ENCODE peak calls at places on chromosome 10, in eight cellular contexts. One of them, this sample, is unnamed.

GRCh38 chr10:122239578-122240257 is 31.4 kb upstream of the BTBD16 start:
- DNase-seq in trophoblast cell: no peak
- DNase-seq in IMR-90: peak; percentile 54
- DNase-seq in tibial artery: peak; percentile 48
- DNase-seq in heart right ventricle: no peak
- DNase-seq in lower lobe of right lung: no peak
- DNase-seq in esophagus muscularis mucosa: no peak
- DNase-seq in tibial nerve: peak; percentile 28
- DNase-seq in this sample: no peak

GRCh38 chr10:115335366-115335765 is 242.2 kb downstream of the ATRNL1 start:
- DNase-seq in trophoblast cell: no peak
- DNase-seq in IMR-90: no peak
- DNase-seq in tibial artery: no peak
- DNase-seq in heart right ventricle: no peak
- DNase-seq in lower lobe of right lung: no peak
- DNase-seq in esophagus muscularis mucosa: no peak
- DNase-seq in tibial nerve: no peak
- DNase-seq in this sample: no peak

GRCh38 chr10:89690027-89690426 is 11.4 kb upstream of the KIF20B start:
- DNase-seq in trophoblast cell: no peak
- DNase-seq in IMR-90: peak; percentile 27
- DNase-seq in tibial artery: no peak
- DNase-seq in heart right ventricle: no peak
- DNase-seq in lower lobe of right lung: no peak
- DNase-seq in esophagus muscularis mucosa: no peak
- DNase-seq in tibial nerve: no peak
- DNase-seq in this sample: no peak

GRCh38 chr10:108465871-108466641 is 1301.5 kb upstream of the SORCS1 start:
- DNase-seq in trophoblast cell: no peak
- DNase-seq in IMR-90: no peak
- DNase-seq in tibial artery: no peak
- DNase-seq in heart right ventricle: peak; percentile 40
- DNase-seq in lower lobe of right lung: peak; percentile 55
- DNase-seq in esophagus muscularis mucosa: no peak
- DNase-seq in tibial nerve: no peak
- DNase-seq in this sample: peak; percentile 57

GRCh38 chr10:29517352-29517923 is 117.3 kb downstream of the SVIL start:
- DNase-seq in trophoblast cell: no peak
- DNase-seq in IMR-90: peak; percentile 45
- DNase-seq in tibial artery: no peak
- DNase-seq in heart right ventricle: no peak
- DNase-seq in lower lobe of right lung: no peak
- DNase-seq in esophagus muscularis mucosa: no peak
- DNase-seq in tibial nerve: no peak
- DNase-seq in this sample: peak; percentile 41

GRCh38 chr10:133099571-133099970 is 11.8 kb downstream of the ADGRA1 start:
- DNase-seq in trophoblast cell: no peak
- DNase-seq in IMR-90: no peak
- DNase-seq in tibial artery: no peak
- DNase-seq in heart right ventricle: no peak
- DNase-seq in lower lobe of right lung: no peak
- DNase-seq in esophagus muscularis mucosa: no peak
- DNase-seq in tibial nerve: no peak
- DNase-seq in this sample: no peak

GRCh38 chr10:70233939-70234300 is 691 bp upstream of the PPA1 start:
- DNase-seq in trophoblast cell: no peak
- DNase-seq in IMR-90: no peak
- DNase-seq in tibial artery: no peak
- DNase-seq in heart right ventricle: no peak
- DNase-seq in lower lobe of right lung: no peak
- DNase-seq in esophagus muscularis mucosa: peak; percentile 37
- DNase-seq in tibial nerve: no peak
- DNase-seq in this sample: no peak

GRCh38 chr10:110493832-110494426 is 3.8 kb upstream of the DUSP5 start:
- DNase-seq in trophoblast cell: peak; percentile 73
- DNase-seq in IMR-90: peak; percentile 42
- DNase-seq in tibial artery: no peak
- DNase-seq in heart right ventricle: no peak
- DNase-seq in lower lobe of right lung: no peak
- DNase-seq in esophagus muscularis mucosa: no peak
- DNase-seq in tibial nerve: no peak
- DNase-seq in this sample: peak; percentile 86

GRCh38 chr10:43793714-43794113 is 145.0 kb upstream of the ZNF32 start:
- DNase-seq in trophoblast cell: no peak
- DNase-seq in IMR-90: peak; percentile 82
- DNase-seq in tibial artery: no peak
- DNase-seq in heart right ventricle: no peak
- DNase-seq in lower lobe of right lung: no peak
- DNase-seq in esophagus muscularis mucosa: no peak
- DNase-seq in tibial nerve: no peak
- DNase-seq in this sample: no peak

GRCh38 chr10:22503315-22504090 is 158.2 kb downstream of the SPAG6 start:
- DNase-seq in trophoblast cell: peak; percentile 41
- DNase-seq in IMR-90: no peak
- DNase-seq in tibial artery: no peak
- DNase-seq in heart right ventricle: no peak
- DNase-seq in lower lobe of right lung: no peak
- DNase-seq in esophagus muscularis mucosa: peak; percentile 45
- DNase-seq in tibial nerve: no peak
- DNase-seq in this sample: no peak

GRCh38 chr10:44911081-44911540 is at the start of gene TMEM72:
- DNase-seq in trophoblast cell: no peak
- DNase-seq in IMR-90: no peak
- DNase-seq in tibial artery: no peak
- DNase-seq in heart right ventricle: no peak
- DNase-seq in lower lobe of right lung: peak; percentile 79
- DNase-seq in esophagus muscularis mucosa: no peak
- DNase-seq in tibial nerve: no peak
- DNase-seq in this sample: peak; percentile 81

GRCh38 chr10:4829954-4830353 is 3.9 kb downstream of the AKR1E2 start:
- DNase-seq in trophoblast cell: no peak
- DNase-seq in IMR-90: no peak
- DNase-seq in tibial artery: no peak
- DNase-seq in heart right ventricle: no peak
- DNase-seq in lower lobe of right lung: no peak
- DNase-seq in esophagus muscularis mucosa: no peak
- DNase-seq in tibial nerve: no peak
- DNase-seq in this sample: no peak

GRCh38 chr10:119896061-119896655 is 3.6 kb downstream of the SEC23IP start:
- DNase-seq in trophoblast cell: no peak
- DNase-seq in IMR-90: peak; percentile 95
- DNase-seq in tibial artery: no peak
- DNase-seq in heart right ventricle: no peak
- DNase-seq in lower lobe of right lung: no peak
- DNase-seq in esophagus muscularis mucosa: no peak
- DNase-seq in tibial nerve: no peak
- DNase-seq in this sample: no peak

GRCh38 chr10:124532106-124532641 is 70.6 kb downstream of the LHPP start:
- DNase-seq in trophoblast cell: peak; percentile 95
- DNase-seq in IMR-90: no peak
- DNase-seq in tibial artery: no peak
- DNase-seq in heart right ventricle: no peak
- DNase-seq in lower lobe of right lung: no peak
- DNase-seq in esophagus muscularis mucosa: no peak
- DNase-seq in tibial nerve: no peak
- DNase-seq in this sample: peak; percentile 33

GRCh38 chr10:1329622-1330021 is 273.4 kb downstream of the WDR37 start:
- DNase-seq in trophoblast cell: no peak
- DNase-seq in IMR-90: no peak
- DNase-seq in tibial artery: no peak
- DNase-seq in heart right ventricle: no peak
- DNase-seq in lower lobe of right lung: no peak
- DNase-seq in esophagus muscularis mucosa: no peak
- DNase-seq in tibial nerve: no peak
- DNase-seq in this sample: no peak

GRCh38 chr10:80444646-80445319 is 9.3 kb upstream of the TSPAN14 start:
- DNase-seq in trophoblast cell: peak; percentile 56
- DNase-seq in IMR-90: peak; percentile 74
- DNase-seq in tibial artery: peak; percentile 82
- DNase-seq in heart right ventricle: peak; percentile 57
- DNase-seq in lower lobe of right lung: peak; percentile 77
- DNase-seq in esophagus muscularis mucosa: no peak
- DNase-seq in tibial nerve: peak; percentile 42
- DNase-seq in this sample: peak; percentile 63

GRCh38 chr10:67990093-67990492 is 85.0 kb downstream of the HERC4 start:
- DNase-seq in trophoblast cell: no peak
- DNase-seq in IMR-90: no peak
- DNase-seq in tibial artery: no peak
- DNase-seq in heart right ventricle: no peak
- DNase-seq in lower lobe of right lung: no peak
- DNase-seq in esophagus muscularis mucosa: no peak
- DNase-seq in tibial nerve: no peak
- DNase-seq in this sample: no peak

GRCh38 chr10:20494474-20494873 is 402.6 kb downstream of the NEBL start:
- DNase-seq in trophoblast cell: no peak
- DNase-seq in IMR-90: no peak
- DNase-seq in tibial artery: no peak
- DNase-seq in heart right ventricle: no peak
- DNase-seq in lower lobe of right lung: no peak
- DNase-seq in esophagus muscularis mucosa: no peak
- DNase-seq in tibial nerve: no peak
- DNase-seq in this sample: no peak

GRCh38 chr10:15844517-15844916 is 15.8 kb downstream of the MINDY3 start:
- DNase-seq in trophoblast cell: no peak
- DNase-seq in IMR-90: no peak
- DNase-seq in tibial artery: no peak
- DNase-seq in heart right ventricle: no peak
- DNase-seq in lower lobe of right lung: no peak
- DNase-seq in esophagus muscularis mucosa: no peak
- DNase-seq in tibial nerve: no peak
- DNase-seq in this sample: no peak

GRCh38 chr10:7411671-7412481 is 1.0 kb upstream of the SFMBT2 start:
- DNase-seq in trophoblast cell: no peak
- DNase-seq in IMR-90: no peak
- DNase-seq in tibial artery: no peak
- DNase-seq in heart right ventricle: peak; percentile 23
- DNase-seq in lower lobe of right lung: peak; percentile 47
- DNase-seq in esophagus muscularis mucosa: no peak
- DNase-seq in tibial nerve: no peak
- DNase-seq in this sample: no peak
- H3K4me3 ChIP-seq in trophoblast cell: peak overlapping the region; percentile 32
- H3K4me3 ChIP-seq in IMR-90: no peak overlapping the region
- H3K4me3 ChIP-seq in tibial artery: peak overlapping the region; percentile 68
- H3K4me3 ChIP-seq in heart right ventricle: peak overlapping the region; percentile 84
- H3K4me3 ChIP-seq in lower lobe of right lung: peak overlapping the region; percentile 74
- H3K4me3 ChIP-seq in esophagus muscularis mucosa: peak overlapping the region; percentile 61
- H3K4me3 ChIP-seq in tibial nerve: peak overlapping the region; percentile 66
- H3K4me3 ChIP-seq in this sample: no peak overlapping the region

GRCh38 chr10:131947631-131948347 is 33.9 kb downstream of the BNIP3 start:
- DNase-seq in trophoblast cell: no peak
- DNase-seq in IMR-90: peak; percentile 78
- DNase-seq in tibial artery: no peak
- DNase-seq in heart right ventricle: no peak
- DNase-seq in lower lobe of right lung: no peak
- DNase-seq in esophagus muscularis mucosa: no peak
- DNase-seq in tibial nerve: no peak
- DNase-seq in this sample: no peak

GRCh38 chr10:131948501-131948900 is 33.2 kb downstream of the BNIP3 start:
- DNase-seq in trophoblast cell: no peak
- DNase-seq in IMR-90: no peak
- DNase-seq in tibial artery: peak; percentile 53
- DNase-seq in heart right ventricle: no peak
- DNase-seq in lower lobe of right lung: no peak
- DNase-seq in esophagus muscularis mucosa: no peak
- DNase-seq in tibial nerve: no peak
- DNase-seq in this sample: no peak

GRCh38 chr10:131946880-131947279 is 34.8 kb downstream of the BNIP3 start:
- DNase-seq in trophoblast cell: no peak
- DNase-seq in IMR-90: no peak
- DNase-seq in tibial artery: peak; percentile 40
- DNase-seq in heart right ventricle: no peak
- DNase-seq in lower lobe of right lung: no peak
- DNase-seq in esophagus muscularis mucosa: no peak
- DNase-seq in tibial nerve: no peak
- DNase-seq in this sample: no peak

GRCh38 chr10:131949041-131949862 is 32.5 kb downstream of the BNIP3 start:
- DNase-seq in trophoblast cell: no peak
- DNase-seq in IMR-90: no peak
- DNase-seq in tibial artery: peak; percentile 25
- DNase-seq in heart right ventricle: no peak
- DNase-seq in lower lobe of right lung: no peak
- DNase-seq in esophagus muscularis mucosa: no peak
- DNase-seq in tibial nerve: no peak
- DNase-seq in this sample: no peak

GRCh38 chr10:131946321-131946751 is 35.4 kb downstream of the BNIP3 start:
- DNase-seq in trophoblast cell: no peak
- DNase-seq in IMR-90: peak; percentile 91
- DNase-seq in tibial artery: peak; percentile 62
- DNase-seq in heart right ventricle: no peak
- DNase-seq in lower lobe of right lung: no peak
- DNase-seq in esophagus muscularis mucosa: no peak
- DNase-seq in tibial nerve: no peak
- DNase-seq in this sample: no peak
- H3K27ac ChIP-seq in trophoblast cell: no peak overlapping the region
- H3K27ac ChIP-seq in IMR-90: peak overlapping the region; percentile 66
- H3K27ac ChIP-seq in tibial artery: peak overlapping the region; percentile 51
- H3K27ac ChIP-seq in heart right ventricle: no peak overlapping the region
- H3K27ac ChIP-seq in lower lobe of right lung: no peak overlapping the region
- H3K27ac ChIP-seq in esophagus muscularis mucosa: peak overlapping the region; percentile 41
- H3K27ac ChIP-seq in tibial nerve: no peak overlapping the region
- H3K27ac ChIP-seq in this sample: no peak overlapping the region

GRCh38 chr10:58582045-58582444 is 69.4 kb downstream of the BICC1 start:
- DNase-seq in trophoblast cell: no peak
- DNase-seq in IMR-90: peak; percentile 45
- DNase-seq in tibial artery: no peak
- DNase-seq in heart right ventricle: no peak
- DNase-seq in lower lobe of right lung: no peak
- DNase-seq in esophagus muscularis mucosa: no peak
- DNase-seq in tibial nerve: no peak
- DNase-seq in this sample: no peak
- H3K4me3 ChIP-seq in trophoblast cell: no peak overlapping the region
- H3K4me3 ChIP-seq in IMR-90: no peak overlapping the region
- H3K4me3 ChIP-seq in tibial artery: no peak overlapping the region
- H3K4me3 ChIP-seq in heart right ventricle: no peak overlapping the region
- H3K4me3 ChIP-seq in lower lobe of right lung: no peak overlapping the region
- H3K4me3 ChIP-seq in esophagus muscularis mucosa: no peak overlapping the region
- H3K4me3 ChIP-seq in tibial nerve: no peak overlapping the region
- H3K4me3 ChIP-seq in this sample: no peak overlapping the region

DNA sequence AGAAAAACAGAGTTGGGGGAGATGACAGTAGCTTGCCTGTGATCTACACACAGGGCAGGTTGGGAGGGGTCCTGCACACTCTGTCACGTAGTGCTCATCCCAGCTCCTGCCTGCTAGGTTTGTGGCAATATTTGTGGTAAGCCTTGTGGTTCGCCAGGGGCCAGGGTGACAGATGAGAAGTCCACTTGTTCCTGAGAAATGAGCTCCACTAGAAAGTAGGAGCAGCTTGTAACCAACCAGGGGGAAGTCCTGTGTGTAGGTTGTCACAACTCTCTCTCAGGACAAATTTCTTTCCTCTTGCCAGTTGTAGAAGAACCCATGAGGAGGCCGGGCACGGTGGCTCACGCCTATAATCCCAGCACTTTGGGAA is 147.0 kb downstream of the TCF7L2 start:
- DNase-seq in trophoblast cell: no peak
- DNase-seq in IMR-90: no peak
- DNase-seq in tibial artery: no peak
- DNase-seq in heart right ventricle: no peak
- DNase-seq in lower lobe of right lung: no peak
- DNase-seq in esophagus muscularis mucosa: no peak
- DNase-seq in tibial nerve: no peak
- DNase-seq in this sample: no peak
- H3K27ac ChIP-seq in trophoblast cell: peak overlapping the region; percentile 9
- H3K27ac ChIP-seq in IMR-90: no peak overlapping the region
- H3K27ac ChIP-seq in tibial artery: peak overlapping the region; percentile 64
- H3K27ac ChIP-seq in heart right ventricle: no peak overlapping the region
- H3K27ac ChIP-seq in lower lobe of right lung: no peak overlapping the region
- H3K27ac ChIP-seq in esophagus muscularis mucosa: peak overlapping the region; percentile 64
- H3K27ac ChIP-seq in tibial nerve: peak overlapping the region; percentile 43
- H3K27ac ChIP-seq in this sample: no peak overlapping the region

This sample was measured in WERI-Rb-1.